ENCODE peak calls at places on chromosomes 2 and 18, in six cellular contexts. U is tibial nerve, X is HCT116, J is A549, D is breast epithelium, T is heart left ventricle. Z is an unnamed sample.

GRCh38 chr2:208356846-208357574 is 49.6 kb upstream of the PTH2R start:
- DNase-seq in U (no peak), X (no peak), J (no peak), D (no peak), T (no peak), Z (no peak)

GRCh38 chr2:7953184-7953583 is 728.7 kb upstream of the ID2 start:
- DNase-seq in U (no peak), X (no peak), J (no peak), D (no peak), T (no peak), Z (no peak)

GRCh38 chr2:241941691-241942301 is 72.3 kb downstream of the RTP5 start:
- DNase-seq in U (no peak), X (no peak), J (no peak), D (peak; percentile 47), T (no peak), Z (no peak)

GRCh38 chr2:21036708-21037670 is 6.9 kb downstream of the APOB start:
- DNase-seq in U (no peak), X (no peak), J (no peak), D (no peak), T (no peak), Z (no peak)

GRCh38 chr2:10659898-10660568 is 29.7 kb downstream of the NOL10 start:
- DNase-seq in U (no peak), X (peak; percentile 49), J (peak; percentile 65), D (peak; percentile 54), T (peak; percentile 47), Z (no peak)

GRCh38 chr2:102801098-102801718 is 39.4 kb downstream of the TMEM182 start:
- DNase-seq in U (no peak), X (peak; percentile 40), J (no peak), D (no peak), T (peak; percentile 64), Z (no peak)

GRCh38 chr2:68749345-68749744 is 14.7 kb downstream of the ARHGAP25 start:
- DNase-seq in U (no peak), X (no peak), J (no peak), D (no peak), T (no peak), Z (peak; percentile 20)

GRCh38 chr2:14543284-14543683 is 89.2 kb upstream of the LRATD1 start:
- DNase-seq in U (no peak), X (no peak), J (no peak), D (no peak), T (no peak), Z (no peak)

GRCh38 chr2:206799083-206799482 is 33.7 kb downstream of the FASTKD2 start:
- DNase-seq in U (no peak), X (no peak), J (no peak), D (no peak), T (no peak), Z (no peak)

GRCh38 chr18:75638597-75639467 is 211.3 kb upstream of the SMIM21 start:
- DNase-seq in U (no peak), X (no peak), J (no peak), D (no peak), T (peak; percentile 34), Z (no peak)

GRCh38 chr2:50782543-50782942 is 249.4 kb downstream of the NRXN1 start:
- DNase-seq in U (no peak), X (no peak), J (no peak), D (no peak), T (no peak), Z (no peak)

GRCh38 chr2:23475036-23475435 is 90.1 kb downstream of the KLHL29 start:
- DNase-seq in U (no peak), X (no peak), J (no peak), D (no peak), T (no peak), Z (no peak)

GRCh38 chr2:149375801-149376349 is 45.5 kb downstream of the LYPD6 start:
- DNase-seq in U (no peak), X (no peak), J (no peak), D (no peak), T (no peak), Z (no peak)

GRCh38 chr2:46157072-46157965 is 139.9 kb upstream of the EPAS1 start:
- DNase-seq in U (no peak), X (no peak), J (no peak), D (no peak), T (no peak), Z (peak; percentile 54)

GRCh38 chr2:223066721-223067120 is 14.7 kb downstream of the KCNE4 start:
- DNase-seq in U (no peak), X (no peak), J (no peak), D (no peak), T (no peak), Z (no peak)

GRCh38 chr2:229089806-229090205 is 181.3 kb downstream of the PID1 start:
- DNase-seq in U (no peak), X (no peak), J (no peak), D (no peak), T (no peak), Z (no peak)

GRCh38 chr2:44269831-44270230 is 5.4 kb upstream of the SLC3A1 start:
- DNase-seq in U (no peak), X (no peak), J (no peak), D (no peak), T (no peak), Z (peak; percentile 24)

GRCh38 chr2:203718087-203718486 is 11.6 kb downstream of the CD28 start:
- DNase-seq in U (no peak), X (no peak), J (no peak), D (no peak), T (no peak), Z (no peak)

GRCh38 chr2:112275314-112275886 is at the start of gene ZC3H6:
- DNase-seq in U (peak; percentile 98), X (peak; percentile 95), J (peak; percentile 72), D (peak; percentile 99), T (peak; percentile 100), Z (peak; percentile 100)

GRCh38 chr2:191167766-191168165 is 17.0 kb upstream of the STAT4 start:
- DNase-seq in U (no peak), X (no peak), J (no peak), D (no peak), T (no peak), Z (peak; percentile 50)

GRCh38 chr2:200749631-200750322 is 61.9 kb upstream of the BZW1 start:
- DNase-seq in U (no peak), X (no peak), J (no peak), D (no peak), T (no peak), Z (no peak)

GRCh38 chr2:64698668-64699444 is 45.1 kb upstream of the SERTAD2 start:
- DNase-seq in U (no peak), X (peak; percentile 24), J (peak; percentile 60), D (no peak), T (no peak), Z (no peak)

GRCh38 chr2:121200419-121201315 is 84.3 kb downstream of the TFCP2L1 start:
- DNase-seq in U (no peak), X (no peak), J (no peak), D (no peak), T (no peak), Z (no peak)

GRCh38 chr18:26551217-26551708 is 2.9 kb upstream of the KCTD1 start:
- DNase-seq in U (no peak), X (no peak), J (no peak), D (no peak), T (no peak), Z (no peak)

GRCh38 chr2:10411557-10411956 is 36.6 kb downstream of the ODC1 start:
- DNase-seq in U (no peak), X (no peak), J (no peak), D (no peak), T (no peak), Z (no peak)

GRCh38 chr2:136248242-136248641 is 130.3 kb upstream of the CXCR4 start:
- DNase-seq in U (no peak), X (peak; percentile 41), J (no peak), D (no peak), T (no peak), Z (no peak)

GRCh38 chr18:76821875-76822509 is 365 bp upstream of the ZNF236 start:
- DNase-seq in U (peak; percentile 28), X (no peak), J (peak; percentile 41), D (peak; percentile 60), T (peak; percentile 68), Z (peak; percentile 54)

GRCh38 chr2:112195167-112195766 is 57.1 kb downstream of the FBLN7 start:
- DNase-seq in U (no peak), X (no peak), J (no peak), D (no peak), T (no peak), Z (no peak)

GRCh38 chr18:3675446-3675845 is 225.5 kb downstream of the TGIF1 start:
- DNase-seq in U (no peak), X (no peak), J (peak; percentile 55), D (no peak), T (no peak), Z (no peak)

GRCh38 chr18:22166070-22166972 is 3.1 kb upstream of the GATA6 start:
- DNase-seq in U (no peak), X (no peak), J (peak; percentile 6), D (no peak), T (peak; percentile 69), Z (no peak)

DNA sequence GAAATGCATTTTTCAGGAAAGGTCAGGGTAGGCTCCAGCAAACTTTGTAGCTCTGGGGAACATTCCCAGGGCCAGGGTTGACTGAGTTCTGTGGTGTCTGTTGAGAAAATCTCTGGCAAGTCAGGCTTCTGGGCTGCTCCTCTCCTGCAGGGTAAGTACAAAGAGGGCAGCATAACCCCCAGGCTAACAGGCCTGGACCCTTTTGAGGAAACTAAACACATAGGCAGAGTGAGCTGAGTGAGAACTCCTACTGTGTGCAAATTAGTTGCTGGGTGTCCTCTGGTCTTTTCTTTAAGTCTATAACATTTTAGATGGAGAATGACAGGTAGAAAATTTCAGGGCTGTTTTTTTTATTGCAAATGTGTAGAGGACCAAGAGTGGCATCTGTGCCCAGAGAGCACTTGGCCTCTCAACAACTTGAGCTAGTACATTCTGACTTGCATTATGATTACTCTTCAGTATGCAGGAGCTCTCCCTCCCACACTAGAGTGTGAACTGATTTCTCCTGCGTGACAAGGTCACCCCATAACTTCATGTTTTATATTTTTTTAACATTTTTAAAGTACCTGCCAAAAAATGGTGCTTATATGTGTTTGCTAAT is 49.9 kb downstream of the GPR39 start:
- DNase-seq in U (no peak), X (no peak), J (no peak), D (no peak), T (no peak), Z (no peak)
- H3K4me3 ChIP-seq in U (no peak overlapping the region), X (no peak overlapping the region), J (no peak overlapping the region), D (no peak overlapping the region), T (no peak overlapping the region), Z (no peak overlapping the region)

DNA sequence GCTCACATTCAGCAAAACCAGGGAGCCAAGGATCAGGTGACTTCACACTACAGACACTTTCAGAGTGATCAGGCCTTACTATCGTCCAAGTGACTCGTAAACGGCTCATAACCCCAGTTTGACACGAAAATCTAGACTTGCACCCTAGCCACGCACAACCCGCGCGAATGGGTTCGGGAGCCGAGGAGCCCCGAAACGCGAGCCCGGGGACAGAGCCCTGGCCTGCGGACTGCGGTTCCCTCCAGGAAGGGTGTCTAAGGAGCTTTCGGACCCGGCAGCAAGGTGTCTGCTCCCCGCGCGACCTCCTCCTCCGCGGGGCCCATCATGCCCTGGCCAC is 759 bp downstream of the ATL2 start:
- DNase-seq in U (no peak), X (peak; percentile 53), J (peak; percentile 94), D (no peak), T (no peak), Z (no peak)
- TF ChIP-seq POLR2A in U (no peak), X (no peak), J (no peak), D (no peak), T (no peak), Z (no peak)

GRCh38 chr2:57516740-57517340 is 529.8 kb upstream of the VRK2 start:
- DNase-seq in U (no peak), X (peak; percentile 41), J (peak; percentile 28), D (no peak), T (no peak), Z (no peak)
- TF ChIP-seq CTCF in U (peak; percentile 33), X (no peak), J (peak; percentile 85), D (peak; percentile 48), T (peak; percentile 63), Z (no peak)

GRCh38 chr2:27378096-27378808 is 2.3 kb downstream of the ZNF513 start:
- DNase-seq in U (no peak), X (no peak), J (peak; percentile 22), D (no peak), T (no peak), Z (no peak)
- H3K4me3 ChIP-seq in U (no peak overlapping the region), X (no peak overlapping the region), J (no peak overlapping the region), D (no peak overlapping the region), T (no peak overlapping the region), Z (no peak overlapping the region)

Z was measured in lower leg skin.